ENCODE peak calls at places on chromosomes 5 and 9, in five cellular contexts. X is IMR-90, I is uterus, U is cardiac muscle cell, J is dorsolateral prefrontal cortex. G is an unnamed sample.

GRCh38 chr5:157271740-157272271 is 5.9 kb downstream of the CYFIP2 start:
- DNase-seq in U (no peak), X (no peak), J (no peak), I (no peak), G (no peak)

GRCh38 chr9:112380102-112380581 is at the start of gene HSDL2:
- DNase-seq in U (peak), J (no peak), I (no peak), X (peak), G (no peak)

GRCh38 chr9:33143241-33143642 is 23.9 kb downstream of the B4GALT1 start:
- DNase-seq in U (peak), X (peak), I (no peak), J (no peak), G (no peak)

GRCh38 chr9:114735732-114736131 is 53.7 kb upstream of the TEX48 start:
- DNase-seq in U (peak), J (no peak), I (no peak), X (no peak), G (no peak)

GRCh38 chr5:154714271-154714986 is 40.7 kb upstream of the LARP1 start:
- DNase-seq in X (peak), I (no peak), J (no peak), U (no peak), G (no peak)

GRCh38 chr5:5885782-5886181 is 463.3 kb downstream of the ICE1 start:
- DNase-seq in J (no peak), X (no peak), I (no peak), U (no peak), G (no peak)

GRCh38 chr5:67338416-67338815 is 141.8 kb upstream of the CD180 start:
- DNase-seq in J (no peak), X (no peak), U (peak), I (no peak), G (no peak)

GRCh38 chr5:38467353-38468040 is 88.9 kb downstream of the LIFR start:
- DNase-seq in U (peak), I (peak), J (peak), X (peak), G (no peak)

GRCh38 chr9:122922713-122923112 is 8.6 kb downstream of the ZBTB26 start:
- DNase-seq in X (no peak), J (no peak), I (no peak), U (no peak), G (no peak)

GRCh38 chr9:35757527-35758275 is 3.6 kb upstream of the MSMP start:
- DNase-seq in U (no peak), X (no peak), I (no peak), J (no peak), G (no peak)

GRCh38 chr9:22119537-22120167 is 110.5 kb upstream of the CDKN2B start:
- DNase-seq in U (peak), J (no peak), I (no peak), X (peak), G (no peak)

GRCh38 chr9:100222674-100223073 is 123.6 kb downstream of the INVS start:
- DNase-seq in U (peak), J (no peak), I (no peak), X (peak), G (no peak)

GRCh38 chr9:68513385-68513784 is 27.3 kb downstream of the TMEM252 start:
- DNase-seq in X (no peak), U (no peak), I (no peak), J (no peak), G (no peak)

GRCh38 chr9:87950765-87951488 is 23.4 kb downstream of the CDK20 start:
- DNase-seq in U (peak), X (peak), J (no peak), I (no peak), G (no peak)

GRCh38 chr9:26043431-26043830 is 365.2 kb upstream of the TUSC1 start:
- DNase-seq in U (no peak), J (no peak), X (no peak), I (no peak), G (no peak)

GRCh38 chr5:68368686-68369359 is 153.3 kb downstream of the PIK3R1 start:
- DNase-seq in I (no peak), X (peak), U (no peak), J (no peak), G (no peak)

GRCh38 chr5:115809946-115810345 is 6.5 kb downstream of the CDO1 start:
- DNase-seq in U (no peak), X (no peak), J (no peak), I (no peak), G (no peak)

GRCh38 chr5:115813719-115814118 is 2.7 kb downstream of the CDO1 start:
- DNase-seq in X (no peak), I (no peak), J (no peak), U (no peak), G (no peak)

GRCh38 chr5:115810776-115811175 is 5.7 kb downstream of the CDO1 start:
- DNase-seq in J (no peak), I (no peak), U (no peak), X (peak), G (no peak)

GRCh38 chr5:115811406-115811805 is 5.1 kb downstream of the CDO1 start:
- DNase-seq in X (no peak), U (no peak), I (no peak), J (no peak), G (no peak)

GRCh38 chr5:115812372-115812771 is 4.1 kb downstream of the CDO1 start:
- DNase-seq in J (no peak), X (no peak), I (no peak), U (no peak), G (no peak)
- TF ChIP-seq CTCF in J (no peak), X (no peak), I (no peak), U (no peak), G (no peak)

GRCh38 chr9:15277400-15278137 is 29.4 kb downstream of the TTC39B start:
- DNase-seq in I (no peak), U (peak), X (peak), J (no peak), G (no peak)
- TF ChIP-seq CTCF in I (peak), U (peak), X (peak), J (peak), G (peak)

DNA sequence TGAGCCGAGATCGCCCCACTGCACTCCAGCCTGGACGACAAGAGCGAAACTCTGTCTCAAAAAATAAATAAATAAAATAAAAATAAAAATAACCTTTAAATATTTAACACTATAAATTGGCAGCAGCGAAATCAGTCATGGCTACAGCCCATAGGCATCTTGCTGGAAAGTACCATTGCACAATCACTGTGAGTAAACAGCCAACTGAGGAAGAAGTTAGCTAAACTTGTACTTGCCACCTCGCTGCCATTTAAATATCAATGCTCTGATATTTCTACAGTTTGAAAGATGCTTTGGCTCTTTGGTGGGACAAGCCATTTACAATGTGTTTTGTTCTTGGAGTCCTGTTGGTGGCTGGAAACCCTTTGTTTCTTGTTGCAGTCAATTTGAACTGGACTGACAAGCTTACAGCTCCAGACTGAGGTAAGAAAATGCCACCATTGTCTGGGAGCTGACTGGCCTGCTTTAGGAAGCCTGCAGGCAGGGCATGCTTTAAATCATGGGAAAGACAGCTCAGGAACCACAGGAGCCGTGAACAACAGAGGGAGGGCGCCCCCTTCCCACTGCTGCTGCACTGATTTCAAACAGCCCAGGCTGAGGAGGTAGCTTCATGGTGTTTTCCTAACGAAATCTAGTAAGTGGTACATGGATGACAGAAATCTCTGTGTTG is 322.8 kb upstream of the RFX3 start:
- DNase-seq in U (peak), J (no peak), I (no peak), X (peak), G (peak)
- TF ChIP-seq CTCF in U (peak), J (no peak), I (no peak), X (no peak), G (no peak)

GRCh38 chr9:95268681-95269080 is 48.8 kb downstream of the FANCC start:
- DNase-seq in J (no peak), X (peak), U (peak), I (no peak), G (no peak)
- TF ChIP-seq CTCF in J (peak), X (peak), U (peak), I (peak), G (no peak)

DNA sequence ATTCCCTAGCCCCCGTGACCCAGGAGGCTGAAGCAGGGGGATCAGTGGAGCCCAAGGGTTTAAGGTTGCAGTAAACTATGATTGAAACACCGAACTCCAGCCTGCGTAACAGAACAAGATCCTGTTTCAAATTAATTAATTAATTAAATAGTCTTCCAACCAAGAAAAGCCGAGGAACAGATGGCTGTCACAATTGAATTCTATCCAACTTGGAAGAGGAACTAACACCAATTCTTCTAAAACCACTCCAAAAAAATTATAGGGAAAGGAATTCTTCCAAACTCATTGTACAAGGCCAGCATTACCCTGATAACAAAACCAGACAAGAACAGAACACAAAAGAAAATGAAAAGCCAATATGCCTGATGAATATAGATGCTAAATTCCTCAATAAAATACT is 43.4 kb upstream of the RGS7BP start:
- DNase-seq in I (no peak), U (no peak), X (no peak), J (no peak), G (no peak)
- TF ChIP-seq CTCF in I (no peak), U (no peak), X (no peak), J (no peak), G (no peak)

GRCh38 chr9:31542384-31543055 is 841.9 kb upstream of the ACO1 start:
- DNase-seq in J (no peak), X (peak), I (no peak), U (peak), G (peak)
- TF ChIP-seq CTCF in J (no peak), X (no peak), I (no peak), U (peak), G (peak)

DNA sequence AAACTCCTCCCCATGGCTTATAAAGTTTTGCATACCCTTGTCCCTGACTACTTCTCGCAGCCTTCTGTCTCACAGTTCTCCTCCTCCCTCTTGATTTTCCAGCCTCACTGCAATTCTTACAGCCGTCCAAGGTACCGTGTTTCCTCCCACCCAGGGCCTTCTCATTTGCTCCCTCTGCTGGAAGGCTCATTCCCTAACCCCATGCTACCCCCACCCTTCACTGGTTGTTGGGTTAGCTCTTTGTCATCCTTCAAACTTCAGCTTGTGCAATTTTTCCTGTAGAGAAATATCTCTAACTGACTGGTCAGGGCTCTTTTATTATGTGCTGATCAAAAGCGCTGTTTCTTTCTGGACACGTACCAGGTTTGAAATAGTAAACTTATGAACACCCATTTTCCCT is 329.2 kb downstream of the EBF1 start:
- DNase-seq in I (peak), J (no peak), U (peak), X (no peak), G (peak)
- TF ChIP-seq CTCF in I (no peak), J (no peak), U (peak), X (no peak), G (peak)

DNA sequence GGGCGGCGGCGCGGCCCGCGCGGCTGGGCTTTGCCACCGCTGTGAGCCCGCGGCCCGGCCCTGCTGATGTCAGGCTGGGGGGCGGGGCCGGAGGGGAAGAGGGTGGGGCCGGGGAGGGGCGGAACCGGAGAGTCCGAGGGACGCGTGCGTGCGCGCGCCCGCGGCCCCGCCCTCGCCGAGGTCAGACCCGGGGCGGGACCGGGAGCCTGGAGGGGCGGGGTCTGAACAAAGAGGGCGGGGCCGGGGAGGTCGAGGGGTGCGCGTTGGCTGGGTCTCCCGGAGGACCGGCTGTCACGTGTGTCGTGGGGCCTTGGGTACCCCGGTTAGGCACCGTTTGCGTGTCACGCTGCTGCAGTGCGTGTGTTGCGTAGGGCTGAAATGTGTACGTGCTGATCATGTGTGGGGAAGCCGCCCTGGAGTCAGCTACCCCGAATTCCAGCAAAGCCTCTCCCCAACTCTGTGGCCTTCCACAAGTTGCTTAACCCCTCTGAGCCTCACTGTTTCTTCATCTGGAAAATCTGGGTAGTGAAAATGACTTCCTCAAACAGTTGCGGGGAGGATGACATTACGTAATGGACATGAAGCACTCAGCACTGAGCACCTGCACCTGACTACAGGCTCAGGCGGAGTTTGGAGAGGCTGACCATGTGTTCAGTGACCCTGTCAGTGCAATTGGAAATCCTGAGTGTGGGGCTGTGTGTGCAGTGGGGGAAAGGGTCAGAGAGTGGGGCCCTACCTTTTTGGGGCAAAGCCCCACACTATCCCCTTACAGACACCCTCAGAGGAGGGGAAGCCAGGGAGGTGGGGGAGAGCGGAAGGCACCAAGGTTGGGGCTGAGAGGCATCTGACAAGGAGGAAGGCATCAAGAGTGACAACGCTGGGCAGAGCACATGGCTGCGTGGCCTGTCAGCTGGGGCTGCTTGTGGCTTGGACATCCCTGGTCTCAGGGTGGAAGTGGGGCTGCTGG is at the start of gene RALGDS:
- DNase-seq in I (peak), U (peak), X (peak), J (peak), G (peak)
- TF ChIP-seq CTCF in I (no peak), U (no peak), X (no peak), J (no peak), G (no peak)

DNA sequence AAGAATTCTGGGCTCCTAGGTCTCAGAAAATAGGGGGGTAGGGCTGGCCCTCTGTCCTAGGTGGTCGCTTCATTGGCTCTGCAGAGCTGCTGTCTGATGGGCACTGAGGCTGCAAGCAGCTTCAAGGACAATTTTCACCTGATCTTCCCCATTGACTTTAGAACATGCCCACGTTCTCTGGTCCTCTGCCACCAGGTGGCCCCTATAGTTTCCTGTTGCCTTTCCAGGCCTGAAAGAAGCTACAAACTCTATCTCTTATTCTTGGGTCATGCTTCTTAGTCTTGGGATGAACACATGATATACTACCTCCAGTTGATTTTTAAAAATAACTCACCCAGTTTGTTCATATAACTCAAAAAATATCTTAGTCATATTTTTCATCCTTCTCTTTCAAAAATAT is 26.3 kb downstream of the SPZ1 start:
- DNase-seq in I (no peak), U (peak), J (no peak), X (no peak), G (peak)
- TF ChIP-seq CTCF in I (no peak), U (peak), J (peak), X (peak), G (peak)

G was measured in endothelial cell.